ENCODE peak calls at places on chromosomes 11 and 22, in five cellular contexts. B, M, A, K and Y are unnamed samples. For H3K4me1, the result is how much of the 10 kb centered on the place peaks cover.

GRCh38 chr11:109654091-109654490 is 232.1 kb downstream of the C11orf87 start:
- DNase-seq in K (no peak), M (no peak), A (no peak), B (no peak), Y (no peak)

GRCh38 chr11:124899376-124900145 is 1.9 kb upstream of the ROBO4 start:
- DNase-seq in M (no peak), A (no peak), B (no peak), K (no peak), Y (no peak)

GRCh38 chr11:81870066-81870412 is 863.6 kb downstream of the FAM181B start:
- DNase-seq in M (no peak), K (no peak), B (no peak), A (no peak), Y (no peak)

GRCh38 chr11:134033696-134034491 is 35.0 kb upstream of the JAM3 start:
- DNase-seq in K (peak), B (peak), A (peak), M (peak), Y (peak)

GRCh38 chr11:62879150-62879549 is 1.5 kb upstream of the SLC3A2 start:
- DNase-seq in K (no peak), B (peak), M (no peak), A (peak), Y (no peak)

GRCh38 chr22:30873086-30873650 is 95.4 kb downstream of the MORC2 start:
- DNase-seq in M (no peak), K (no peak), A (no peak), B (no peak), Y (no peak)

GRCh38 chr11:114019574-114019973 is 39.9 kb upstream of the ZBTB16 start:
- DNase-seq in M (no peak), B (no peak), A (no peak), K (no peak), Y (no peak)

GRCh38 chr11:36389006-36389405 is 92.9 kb downstream of the PRR5L start:
- DNase-seq in M (no peak), K (no peak), B (no peak), A (no peak), Y (no peak)

GRCh38 chr22:19962909-19963806 is 21.5 kb upstream of the TXNRD2 start:
- DNase-seq in B (peak), M (no peak), K (no peak), A (peak), Y (no peak)

GRCh38 chr11:68997124-68997994 is 15.7 kb downstream of the MRGPRF start:
- DNase-seq in K (no peak), M (no peak), A (no peak), B (no peak), Y (peak)

GRCh38 chr11:124194696-124195418 is 11.7 kb downstream of the OR10D3 start:
- DNase-seq in A (peak), K (peak), M (peak), B (peak), Y (no peak)

GRCh38 chr11:870418-870817 is 27.8 kb downstream of the TSPAN4 start:
- DNase-seq in A (no peak), K (no peak), B (no peak), M (no peak), Y (no peak)

GRCh38 chr11:3199537-3200295 is 18.9 kb downstream of the MRGPRG start:
- DNase-seq in B (no peak), K (no peak), M (no peak), A (no peak), Y (no peak)

GRCh38 chr11:61499816-61500491 is 8.6 kb upstream of the LRRC10B start:
- DNase-seq in K (no peak), B (no peak), M (no peak), A (no peak), Y (no peak)

GRCh38 chr11:76190376-76190775 is 15.9 kb downstream of the WNT11 start:
- DNase-seq in M (no peak), A (no peak), B (no peak), K (peak), Y (no peak)

GRCh38 chr11:28673687-28674431 is 565.7 kb downstream of the METTL15 start:
- DNase-seq in A (no peak), B (no peak), K (no peak), M (no peak), Y (no peak)

GRCh38 chr11:3220521-3221407 is 2.2 kb upstream of the MRGPRG start:
- DNase-seq in M (no peak), K (no peak), A (no peak), B (no peak), Y (peak)

GRCh38 chr22:20211997-20212753 is 55.9 kb downstream of the RTN4R start:
- DNase-seq in K (peak), M (peak), B (peak), A (no peak), Y (peak)

GRCh38 chr22:44211946-44212930 is 31.5 kb downstream of the PARVG start:
- DNase-seq in B (no peak), K (peak), A (peak), M (no peak), Y (peak)

GRCh38 chr11:102598272-102598671 is 26.9 kb downstream of the MMP20 start:
- DNase-seq in B (no peak), M (no peak), A (no peak), K (no peak), Y (no peak)

GRCh38 chr11:2572491-2573239 is 127.1 kb downstream of the KCNQ1OT1 start:
- DNase-seq in M (no peak), B (peak), K (no peak), A (no peak), Y (no peak)

GRCh38 chr11:1226226-1226961 is 3.5 kb downstream of the MUC5B start:
- DNase-seq in K (no peak), A (no peak), B (peak), M (peak), Y (peak)

GRCh38 chr11:71930556-71931244 is 1.9 kb downstream of the RNF121 start:
- DNase-seq in K (no peak), A (no peak), M (no peak), B (no peak), Y (no peak)

GRCh38 chr11:116960916-116961315 is 123.5 kb upstream of the APOA1 start:
- DNase-seq in M (no peak), A (no peak), B (peak), K (peak), Y (no peak)

GRCh38 chr11:115695677-115696451 is 191.6 kb upstream of the CADM1 start:
- DNase-seq in M (no peak), A (no peak), K (no peak), B (no peak), Y (peak)

GRCh38 chr11:78127408-78127807 is 12.0 kb downstream of the ALG8 start:
- DNase-seq in K (no peak), A (no peak), M (no peak), B (no peak), Y (no peak)

GRCh38 chr11:61541568-61541967 is 33.0 kb downstream of the LRRC10B start:
- DNase-seq in K (peak), M (peak), A (no peak), B (no peak), Y (no peak)

GRCh38 chr11:117548876-117549275 is 221.2 kb downstream of the CEP164 start:
- DNase-seq in M (no peak), B (no peak), K (no peak), A (no peak), Y (no peak)

GRCh38 chr11:116931206-116931953 is 94.0 kb upstream of the APOA1 start:
- DNase-seq in M (no peak), A (no peak), K (peak), B (no peak), Y (no peak)

GRCh38 chr11:82756765-82757650 is 23.3 kb upstream of the FAM181B start:
- DNase-seq in K (no peak), B (peak), M (no peak), A (no peak), Y (no peak)

GRCh38 chr22:21866821-21867527 is 471 bp downstream of the MAPK1 start:
- DNase-seq in B (peak), A (peak), M (peak), K (peak), Y (peak)

GRCh38 chr11:69467646-69468045 is 13.8 kb upstream of the LINC01488 start:
- DNase-seq in K (no peak), B (no peak), A (no peak), M (peak), Y (no peak)

GRCh38 chr11:26335903-26336302 is 4.0 kb downstream of the ANO3 start:
- DNase-seq in A (no peak), K (peak), M (no peak), B (no peak), Y (no peak)

GRCh38 chr11:114196994-114197702 is 99.1 kb upstream of the NNMT start:
- DNase-seq in A (no peak), B (no peak), M (no peak), K (peak), Y (peak)

GRCh38 chr11:89420981-89421380 is 70.2 kb downstream of the NOX4 start:
- DNase-seq in B (no peak), K (no peak), A (no peak), M (no peak), Y (no peak)

GRCh38 chr11:32154275-32154674 is 63.4 kb downstream of the RCN1 start:
- DNase-seq in B (no peak), M (no peak), K (peak), A (no peak), Y (no peak)

GRCh38 chr11:30016588-30017363 is at the start of gene KCNA4:
- DNase-seq in M (peak), A (peak), B (peak), K (no peak), Y (no peak)

GRCh38 chr11:112310414-112310813 is 49.8 kb upstream of the PLET1 start:
- DNase-seq in B (no peak), M (no peak), K (no peak), A (no peak), Y (no peak)
- TF ChIP-seq CTCF in B (no peak), M (no peak), K (no peak), A (no peak), Y (no peak)

GRCh38 chr11:67668191-67668551 is 6.3 kb downstream of the ALDH3B2 start:
- DNase-seq in A (no peak), B (no peak), M (no peak), K (no peak), Y (no peak)
- H3K4me1 ChIP-seq in A (under half), B (under half), M (under half), K (under half), Y (under half)

GRCh38 chr11:103877221-103877620 is 159.2 kb upstream of the DDI1 start:
- DNase-seq in B (no peak), A (no peak), K (peak), M (no peak), Y (no peak)
- TF ChIP-seq CTCF in B (no peak), A (peak), K (no peak), M (no peak), Y (no peak)

GRCh38 chr22:47115921-47116320 is 353.5 kb downstream of the TBC1D22A start:
- DNase-seq in M (no peak), A (no peak), B (no peak), K (no peak), Y (peak)
- H3K4me1 ChIP-seq in M (under half), A (under half), B (half or more), K (under half), Y (under half)

GRCh38 chr11:126133902-126134301 is 71.2 kb upstream of the CDON start:
- DNase-seq in M (no peak), A (no peak), B (no peak), K (no peak), Y (peak)

GRCh38 chr11:126135182-126136176 is 72.8 kb upstream of the CDON start:
- DNase-seq in B (no peak), A (no peak), M (no peak), K (no peak), Y (peak)

GRCh38 chr11:126134461-126135155 is 71.9 kb upstream of the CDON start:
- DNase-seq in B (no peak), M (no peak), A (no peak), K (no peak), Y (peak)

GRCh38 chr11:126129681-126130671 is 67.3 kb upstream of the CDON start:
- DNase-seq in B (no peak), K (peak), M (no peak), A (no peak), Y (peak)

GRCh38 chr11:126132319-126132718 is 69.7 kb upstream of the CDON start:
- DNase-seq in M (no peak), A (no peak), K (no peak), B (peak), Y (peak)
- TF ChIP-seq CTCF in M (no peak), A (no peak), K (no peak), B (peak), Y (no peak)

GRCh38 chr11:120869516-120870011 is 154.3 kb upstream of the TBCEL start:
- DNase-seq in A (no peak), B (no peak), K (no peak), M (no peak), Y (no peak)
- H3K4me1 ChIP-seq in A (under half), B (under half), K (under half), M (under half), Y (under half)

GRCh38 chr11:27466363-27466762 is 6.2 kb downstream of the LGR4 start:
- DNase-seq in M (no peak), A (no peak), K (no peak), B (no peak), Y (no peak)
- TF ChIP-seq CTCF in M (no peak), A (no peak), K (no peak), B (no peak), Y (no peak)

DNA sequence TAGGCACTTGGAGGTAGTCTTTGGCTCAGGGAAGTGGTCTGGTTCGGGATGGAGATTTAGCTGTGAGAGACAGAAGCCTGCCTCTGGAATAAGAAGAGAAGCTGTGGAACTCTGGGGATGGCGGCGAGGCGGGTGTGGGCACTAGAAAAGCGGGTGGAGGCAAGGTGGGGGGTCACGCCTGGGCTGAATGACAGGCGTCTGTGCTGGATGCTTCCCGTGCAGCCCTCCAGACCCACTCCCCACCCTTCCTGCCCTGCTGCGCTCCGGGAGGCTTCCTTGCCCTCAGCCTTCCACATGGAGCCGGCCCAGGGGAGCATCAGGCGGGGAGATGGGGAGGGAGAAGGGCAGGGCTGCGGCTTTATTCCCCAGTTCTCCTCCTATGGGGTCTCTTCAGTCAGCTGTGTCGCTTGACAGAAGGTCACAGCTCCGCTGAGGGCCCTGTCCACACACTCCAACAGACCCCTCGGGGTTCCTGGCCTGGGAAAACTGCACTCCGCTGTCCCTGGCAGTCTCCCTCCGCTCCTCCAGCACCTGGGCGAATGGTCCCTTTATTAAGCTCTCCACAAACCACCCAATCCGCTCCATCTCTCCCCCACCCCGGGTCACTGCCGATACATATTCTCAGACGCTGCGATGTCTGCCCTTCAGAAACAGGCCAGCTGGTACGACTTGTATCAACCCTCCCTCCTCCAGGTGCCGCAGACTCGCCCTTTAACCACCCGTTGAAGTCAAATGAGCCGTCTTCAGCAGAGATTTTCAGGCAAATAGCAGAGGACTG is 6.2 kb downstream of the DNAJB13 start:
- DNase-seq in A (no peak), M (no peak), B (no peak), K (no peak), Y (peak)
- H3K4me1 ChIP-seq in A (under half), M (under half), B (under half), K (under half), Y (under half)

DNA sequence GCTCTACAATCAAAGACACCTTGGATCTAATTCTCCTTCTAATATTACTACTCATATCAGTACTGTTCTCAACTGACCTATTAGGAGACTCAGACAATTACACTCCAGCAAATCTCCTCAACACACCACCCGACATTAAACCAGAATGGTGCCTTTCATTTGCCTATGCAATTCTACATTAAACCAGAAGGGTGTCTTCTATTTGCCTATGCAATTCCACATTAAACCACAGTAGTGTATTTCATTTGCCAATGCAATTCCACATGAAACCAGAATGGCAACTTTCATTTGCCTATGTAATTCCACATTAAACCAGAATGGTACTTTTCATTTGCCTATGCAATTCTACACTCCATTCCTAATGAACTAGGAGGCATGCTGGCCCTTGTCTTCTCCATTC is 15.3 kb upstream of the APOL3 start:
- DNase-seq in K (no peak), M (no peak), B (no peak), A (no peak), Y (no peak)
- TF ChIP-seq CTCF in K (no peak), M (no peak), B (no peak), A (no peak), Y (no peak)

DNA sequence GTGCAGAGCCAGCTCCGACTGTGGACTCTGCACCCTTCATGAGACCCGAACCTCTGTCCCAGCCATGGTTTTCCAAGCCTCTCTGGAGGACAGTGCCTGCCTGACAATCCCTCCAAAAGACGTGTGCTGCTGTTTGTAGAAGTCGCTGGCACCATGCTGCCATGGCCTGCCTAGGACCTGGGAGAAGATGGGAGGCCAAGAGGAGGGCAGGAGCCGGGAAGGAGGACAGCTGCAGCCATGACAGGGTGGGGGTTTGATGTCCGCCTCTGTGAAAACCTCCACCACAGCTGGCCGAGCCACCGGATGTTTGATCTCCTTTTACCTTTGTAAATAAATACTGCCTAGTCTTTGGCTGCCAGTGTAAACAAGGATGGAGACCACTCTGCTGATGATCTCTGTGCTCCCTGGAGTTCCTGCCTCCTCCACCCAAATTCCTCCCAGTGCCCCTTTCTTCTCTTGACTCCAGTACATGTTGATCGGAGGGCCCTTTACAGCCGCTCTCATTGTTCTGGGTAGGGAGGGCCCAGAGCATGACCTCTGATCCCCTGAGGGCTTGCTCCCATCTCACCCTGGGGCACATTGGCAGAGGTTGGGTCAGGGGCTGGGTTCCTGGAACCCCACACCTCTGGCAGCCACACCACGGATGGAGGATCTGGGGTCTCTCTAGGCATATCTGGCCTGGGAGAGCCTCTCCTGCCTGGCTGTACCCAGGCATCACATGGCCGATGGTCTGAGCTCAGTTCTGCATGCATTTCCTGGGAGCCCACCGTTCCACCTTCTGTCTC is 66.9 kb downstream of the BCR start:
- DNase-seq in A (no peak), M (no peak), K (no peak), B (no peak), Y (no peak)
- H3K4me1 ChIP-seq in A (half or more), M (half or more), K (under half), B (under half), Y (under half)